ENCODE peak calls at places on chromosomes 12 and 14, in seven cellular contexts. One of them, this sample, is unnamed.

GRCh38 chr14:58809520-58809919 is 171.8 kb downstream of the DACT1 start:
- DNase-seq in endothelial cell: no peak
- DNase-seq in AG09319: no peak
- DNase-seq in astrocyte of the spinal cord: no peak
- DNase-seq in AG04449: no peak
- DNase-seq in nephron progenitor cell: no peak
- DNase-seq in fibroblast of villous mesenchyme: no peak
- DNase-seq in this sample: no peak

GRCh38 chr14:73463411-73463810 is 5.1 kb upstream of the NUMB start:
- DNase-seq in endothelial cell: no peak
- DNase-seq in AG09319: peak
- DNase-seq in astrocyte of the spinal cord: peak
- DNase-seq in AG04449: peak
- DNase-seq in nephron progenitor cell: no peak
- DNase-seq in fibroblast of villous mesenchyme: peak
- DNase-seq in this sample: no peak

GRCh38 chr12:56995201-56995929 is 11.0 kb downstream of the ZBTB39 start:
- DNase-seq in endothelial cell: no peak
- DNase-seq in AG09319: no peak
- DNase-seq in astrocyte of the spinal cord: no peak
- DNase-seq in AG04449: no peak
- DNase-seq in nephron progenitor cell: no peak
- DNase-seq in fibroblast of villous mesenchyme: no peak
- DNase-seq in this sample: no peak

GRCh38 chr14:34220921-34221320 is 241.1 kb downstream of the SPTSSA start:
- DNase-seq in endothelial cell: no peak
- DNase-seq in AG09319: no peak
- DNase-seq in astrocyte of the spinal cord: no peak
- DNase-seq in AG04449: no peak
- DNase-seq in nephron progenitor cell: no peak
- DNase-seq in fibroblast of villous mesenchyme: no peak
- DNase-seq in this sample: no peak

GRCh38 chr14:21399311-21399870 is 15.6 kb upstream of the SUPT16H start:
- DNase-seq in endothelial cell: no peak
- DNase-seq in AG09319: no peak
- DNase-seq in astrocyte of the spinal cord: no peak
- DNase-seq in AG04449: no peak
- DNase-seq in nephron progenitor cell: no peak
- DNase-seq in fibroblast of villous mesenchyme: no peak
- DNase-seq in this sample: no peak

GRCh38 chr14:89617471-89618291 is 200.6 kb upstream of the FOXN3 start:
- DNase-seq in endothelial cell: peak
- DNase-seq in AG09319: no peak
- DNase-seq in astrocyte of the spinal cord: peak
- DNase-seq in AG04449: no peak
- DNase-seq in nephron progenitor cell: peak
- DNase-seq in fibroblast of villous mesenchyme: peak
- DNase-seq in this sample: peak

GRCh38 chr12:52486166-52487105 is 6.6 kb downstream of the KRT6A start:
- DNase-seq in endothelial cell: no peak
- DNase-seq in AG09319: no peak
- DNase-seq in astrocyte of the spinal cord: no peak
- DNase-seq in AG04449: no peak
- DNase-seq in nephron progenitor cell: no peak
- DNase-seq in fibroblast of villous mesenchyme: no peak
- DNase-seq in this sample: no peak

GRCh38 chr14:85437143-85437542 is 92.8 kb upstream of the FLRT2 start:
- DNase-seq in endothelial cell: no peak
- DNase-seq in AG09319: no peak
- DNase-seq in astrocyte of the spinal cord: peak
- DNase-seq in AG04449: no peak
- DNase-seq in nephron progenitor cell: no peak
- DNase-seq in fibroblast of villous mesenchyme: no peak
- DNase-seq in this sample: no peak

GRCh38 chr12:124939428-124940142 is 25.1 kb upstream of the UBC start:
- DNase-seq in endothelial cell: peak
- DNase-seq in AG09319: peak
- DNase-seq in astrocyte of the spinal cord: peak
- DNase-seq in AG04449: peak
- DNase-seq in nephron progenitor cell: peak
- DNase-seq in fibroblast of villous mesenchyme: peak
- DNase-seq in this sample: peak

GRCh38 chr14:22558221-22558913 is 30.7 kb downstream of the DAD1 start:
- DNase-seq in endothelial cell: peak
- DNase-seq in AG09319: no peak
- DNase-seq in astrocyte of the spinal cord: no peak
- DNase-seq in AG04449: no peak
- DNase-seq in nephron progenitor cell: peak
- DNase-seq in fibroblast of villous mesenchyme: no peak
- DNase-seq in this sample: no peak

GRCh38 chr14:32055175-32055574 is 21.9 kb upstream of the ARHGAP5 start:
- DNase-seq in endothelial cell: no peak
- DNase-seq in AG09319: no peak
- DNase-seq in astrocyte of the spinal cord: no peak
- DNase-seq in AG04449: no peak
- DNase-seq in nephron progenitor cell: no peak
- DNase-seq in fibroblast of villous mesenchyme: no peak
- DNase-seq in this sample: no peak

GRCh38 chr14:101733211-101733610 is 28.3 kb upstream of the PPP2R5C start:
- DNase-seq in endothelial cell: no peak
- DNase-seq in AG09319: no peak
- DNase-seq in astrocyte of the spinal cord: peak
- DNase-seq in AG04449: no peak
- DNase-seq in nephron progenitor cell: no peak
- DNase-seq in fibroblast of villous mesenchyme: peak
- DNase-seq in this sample: no peak

GRCh38 chr14:74964787-74965769 is 9.7 kb upstream of the PGF start:
- DNase-seq in endothelial cell: no peak
- DNase-seq in AG09319: no peak
- DNase-seq in astrocyte of the spinal cord: peak
- DNase-seq in AG04449: no peak
- DNase-seq in nephron progenitor cell: no peak
- DNase-seq in fibroblast of villous mesenchyme: no peak
- DNase-seq in this sample: no peak

GRCh38 chr12:49345840-49346658 is 639 bp upstream of the DNAJC22 start:
- DNase-seq in endothelial cell: no peak
- DNase-seq in AG09319: no peak
- DNase-seq in astrocyte of the spinal cord: no peak
- DNase-seq in AG04449: no peak
- DNase-seq in nephron progenitor cell: peak
- DNase-seq in fibroblast of villous mesenchyme: no peak
- DNase-seq in this sample: no peak

GRCh38 chr12:113314121-113314529 is 20.8 kb downstream of the SLC8B1 start:
- DNase-seq in endothelial cell: no peak
- DNase-seq in AG09319: no peak
- DNase-seq in astrocyte of the spinal cord: no peak
- DNase-seq in AG04449: no peak
- DNase-seq in nephron progenitor cell: no peak
- DNase-seq in fibroblast of villous mesenchyme: no peak
- DNase-seq in this sample: no peak

GRCh38 chr12:94010307-94010706 is 138.1 kb upstream of the PLXNC1 start:
- DNase-seq in endothelial cell: no peak
- DNase-seq in AG09319: no peak
- DNase-seq in astrocyte of the spinal cord: no peak
- DNase-seq in AG04449: no peak
- DNase-seq in nephron progenitor cell: no peak
- DNase-seq in fibroblast of villous mesenchyme: no peak
- DNase-seq in this sample: no peak

GRCh38 chr12:127625372-127625771 is 641.6 kb upstream of the TMEM132C start:
- DNase-seq in endothelial cell: no peak
- DNase-seq in AG09319: no peak
- DNase-seq in astrocyte of the spinal cord: no peak
- DNase-seq in AG04449: no peak
- DNase-seq in nephron progenitor cell: no peak
- DNase-seq in fibroblast of villous mesenchyme: no peak
- DNase-seq in this sample: no peak

GRCh38 chr14:33774866-33775519 is 175.9 kb downstream of the EGLN3 start:
- DNase-seq in endothelial cell: no peak
- DNase-seq in AG09319: no peak
- DNase-seq in astrocyte of the spinal cord: no peak
- DNase-seq in AG04449: no peak
- DNase-seq in nephron progenitor cell: no peak
- DNase-seq in fibroblast of villous mesenchyme: no peak
- DNase-seq in this sample: no peak

GRCh38 chr12:108782971-108783370 is 51.7 kb upstream of the CORO1C start:
- DNase-seq in endothelial cell: no peak
- DNase-seq in AG09319: no peak
- DNase-seq in astrocyte of the spinal cord: no peak
- DNase-seq in AG04449: no peak
- DNase-seq in nephron progenitor cell: no peak
- DNase-seq in fibroblast of villous mesenchyme: no peak
- DNase-seq in this sample: no peak

GRCh38 chr14:100440207-100440631 is 117.1 kb downstream of the SLC25A47 start:
- DNase-seq in endothelial cell: peak
- DNase-seq in AG09319: no peak
- DNase-seq in astrocyte of the spinal cord: peak
- DNase-seq in AG04449: no peak
- DNase-seq in nephron progenitor cell: peak
- DNase-seq in fibroblast of villous mesenchyme: peak
- DNase-seq in this sample: peak

GRCh38 chr12:111444706-111445310 is 39.1 kb downstream of the SH2B3 start:
- DNase-seq in endothelial cell: peak
- DNase-seq in AG09319: no peak
- DNase-seq in astrocyte of the spinal cord: no peak
- DNase-seq in AG04449: no peak
- DNase-seq in nephron progenitor cell: no peak
- DNase-seq in fibroblast of villous mesenchyme: peak
- DNase-seq in this sample: no peak

GRCh38 chr12:100566887-100567637 is 6.4 kb upstream of the GAS2L3 start:
- DNase-seq in endothelial cell: no peak
- DNase-seq in AG09319: no peak
- DNase-seq in astrocyte of the spinal cord: no peak
- DNase-seq in AG04449: no peak
- DNase-seq in nephron progenitor cell: no peak
- DNase-seq in fibroblast of villous mesenchyme: no peak
- DNase-seq in this sample: no peak

GRCh38 chr12:716506-716905 is 35.9 kb upstream of the WNK1 start:
- DNase-seq in endothelial cell: no peak
- DNase-seq in AG09319: no peak
- DNase-seq in astrocyte of the spinal cord: no peak
- DNase-seq in AG04449: no peak
- DNase-seq in nephron progenitor cell: no peak
- DNase-seq in fibroblast of villous mesenchyme: no peak
- DNase-seq in this sample: no peak

GRCh38 chr14:32426596-32427408 is 97.7 kb downstream of the AKAP6 start:
- DNase-seq in endothelial cell: no peak
- DNase-seq in AG09319: no peak
- DNase-seq in astrocyte of the spinal cord: no peak
- DNase-seq in AG04449: no peak
- DNase-seq in nephron progenitor cell: peak
- DNase-seq in fibroblast of villous mesenchyme: no peak
- DNase-seq in this sample: no peak

GRCh38 chr12:55619352-55620138 is 17.1 kb upstream of the OR10P1 start:
- DNase-seq in endothelial cell: peak
- DNase-seq in AG09319: peak
- DNase-seq in astrocyte of the spinal cord: peak
- DNase-seq in AG04449: peak
- DNase-seq in nephron progenitor cell: peak
- DNase-seq in fibroblast of villous mesenchyme: peak
- DNase-seq in this sample: peak

GRCh38 chr14:39102265-39102968 is 618 bp downstream of the SEC23A start:
- DNase-seq in endothelial cell: no peak
- DNase-seq in AG09319: no peak
- DNase-seq in astrocyte of the spinal cord: peak
- DNase-seq in AG04449: no peak
- DNase-seq in nephron progenitor cell: no peak
- DNase-seq in fibroblast of villous mesenchyme: peak
- DNase-seq in this sample: no peak

GRCh38 chr14:39108791-39109190 is 5.3 kb upstream of the GEMIN2 start:
- DNase-seq in endothelial cell: no peak
- DNase-seq in AG09319: no peak
- DNase-seq in astrocyte of the spinal cord: no peak
- DNase-seq in AG04449: no peak
- DNase-seq in nephron progenitor cell: no peak
- DNase-seq in fibroblast of villous mesenchyme: no peak
- DNase-seq in this sample: no peak

GRCh38 chr14:39102969-39103957 is at the start of gene SEC23A:
- DNase-seq in endothelial cell: peak
- DNase-seq in AG09319: peak
- DNase-seq in astrocyte of the spinal cord: peak
- DNase-seq in AG04449: peak
- DNase-seq in nephron progenitor cell: peak
- DNase-seq in fibroblast of villous mesenchyme: peak
- DNase-seq in this sample: peak

GRCh38 chr14:39109893-39110715 is 4.0 kb upstream of the GEMIN2 start:
- DNase-seq in endothelial cell: no peak
- DNase-seq in AG09319: no peak
- DNase-seq in astrocyte of the spinal cord: no peak
- DNase-seq in AG04449: no peak
- DNase-seq in nephron progenitor cell: no peak
- DNase-seq in fibroblast of villous mesenchyme: no peak
- DNase-seq in this sample: no peak

DNA sequence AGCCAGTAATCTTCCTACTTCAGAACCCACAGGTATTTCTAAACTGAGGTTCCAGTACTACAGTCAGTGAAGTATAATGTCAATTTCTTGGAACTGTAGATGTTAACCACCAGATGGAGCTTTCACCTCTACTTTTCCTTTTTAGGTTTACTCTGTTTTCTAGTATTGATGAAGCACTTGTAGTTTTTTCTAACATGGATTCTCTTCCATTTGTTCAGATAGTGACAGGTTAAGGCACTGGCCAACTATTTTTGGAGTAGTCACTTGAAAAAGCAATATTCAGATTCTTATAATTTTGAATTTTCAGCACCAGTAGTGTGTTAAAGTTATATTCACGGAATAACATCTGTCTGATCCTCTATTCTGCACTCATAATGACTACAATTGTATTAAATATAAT is 4.6 kb upstream of the SEC23A start:
- DNase-seq in endothelial cell: no peak
- DNase-seq in AG09319: no peak
- DNase-seq in astrocyte of the spinal cord: peak
- DNase-seq in AG04449: no peak
- DNase-seq in nephron progenitor cell: no peak
- DNase-seq in fibroblast of villous mesenchyme: peak
- DNase-seq in this sample: no peak
- TF ChIP-seq CTCF in endothelial cell: peak
- TF ChIP-seq CTCF in AG09319: peak
- TF ChIP-seq CTCF in astrocyte of the spinal cord: peak
- TF ChIP-seq CTCF in AG04449: peak
- TF ChIP-seq CTCF in nephron progenitor cell: peak
- TF ChIP-seq CTCF in fibroblast of villous mesenchyme: peak
- TF ChIP-seq CTCF in this sample: peak

GRCh38 chr12:131327521-131328488 is 374.1 kb downstream of the ADGRD1 start:
- DNase-seq in endothelial cell: no peak
- DNase-seq in AG09319: no peak
- DNase-seq in astrocyte of the spinal cord: no peak
- DNase-seq in AG04449: no peak
- DNase-seq in nephron progenitor cell: no peak
- DNase-seq in fibroblast of villous mesenchyme: no peak
- DNase-seq in this sample: no peak
- TF ChIP-seq CTCF in endothelial cell: no peak
- TF ChIP-seq CTCF in AG09319: no peak
- TF ChIP-seq CTCF in astrocyte of the spinal cord: no peak
- TF ChIP-seq CTCF in AG04449: no peak
- TF ChIP-seq CTCF in nephron progenitor cell: no peak
- TF ChIP-seq CTCF in fibroblast of villous mesenchyme: no peak
- TF ChIP-seq CTCF in this sample: no peak

GRCh38 chr12:3680919-3681594 is 71.9 kb downstream of the CRACR2A start:
- DNase-seq in endothelial cell: no peak
- DNase-seq in AG09319: no peak
- DNase-seq in astrocyte of the spinal cord: peak
- DNase-seq in AG04449: no peak
- DNase-seq in nephron progenitor cell: no peak
- DNase-seq in fibroblast of villous mesenchyme: peak
- DNase-seq in this sample: no peak
- TF ChIP-seq CTCF in endothelial cell: no peak
- TF ChIP-seq CTCF in AG09319: no peak
- TF ChIP-seq CTCF in astrocyte of the spinal cord: peak
- TF ChIP-seq CTCF in AG04449: no peak
- TF ChIP-seq CTCF in nephron progenitor cell: peak
- TF ChIP-seq CTCF in fibroblast of villous mesenchyme: peak
- TF ChIP-seq CTCF in this sample: peak

GRCh38 chr12:67671419-67671818 is 22.9 kb downstream of the DYRK2 start:
- DNase-seq in endothelial cell: no peak
- DNase-seq in AG09319: no peak
- DNase-seq in astrocyte of the spinal cord: no peak
- DNase-seq in AG04449: peak
- DNase-seq in nephron progenitor cell: no peak
- DNase-seq in fibroblast of villous mesenchyme: peak
- DNase-seq in this sample: no peak
- TF ChIP-seq CTCF in endothelial cell: no peak
- TF ChIP-seq CTCF in AG09319: no peak
- TF ChIP-seq CTCF in astrocyte of the spinal cord: no peak
- TF ChIP-seq CTCF in AG04449: no peak
- TF ChIP-seq CTCF in nephron progenitor cell: no peak
- TF ChIP-seq CTCF in fibroblast of villous mesenchyme: no peak
- TF ChIP-seq CTCF in this sample: no peak

This sample was measured in neural crest cell.